ENCODE peak calls at places on chromosomes 2 and 18, in ten cellular contexts. K is fibroblast of mammary gland, R is psoas muscle, V is RWPE2, F is fibroblast of lung, D is upper lobe of right lung, T is astrocyte of the spinal cord, E is kidney epithelial cell, Z is foreskin fibroblast, Y is right lobe of liver. B is an unnamed sample.

GRCh38 chr2:226994775-226995174 is 158.9 kb downstream of the RHBDD1 start:
- DNase-seq in K (no peak), R (no peak), V (no peak), F (no peak), D (no peak), T (no peak), E (no peak), Z (no peak), Y (no peak), B (no peak)

GRCh38 chr2:101188683-101189405 is 37.7 kb upstream of the TBC1D8 start:
- DNase-seq in K (peak), R (no peak), V (no peak), F (peak), D (no peak), T (peak), E (no peak), Z (peak), Y (no peak), B (peak)

GRCh38 chr2:20052229-20052871 is 922 bp upstream of the LAPTM4A start:
- DNase-seq in K (peak), R (no peak), V (no peak), F (peak), D (no peak), T (no peak), E (no peak), Z (peak), Y (no peak), B (no peak)

GRCh38 chr2:105287692-105288091 is 41.8 kb downstream of the TGFBRAP1 start:
- DNase-seq in K (peak), R (no peak), V (no peak), F (peak), D (no peak), T (peak), E (no peak), Z (peak), Y (no peak), B (peak)

GRCh38 chr2:165573534-165574461 is 104.3 kb downstream of the CSRNP3 start:
- DNase-seq in K (peak), R (no peak), V (no peak), F (peak), D (peak), T (peak), E (peak), Z (no peak), Y (peak), B (peak)

GRCh38 chr2:167758292-167758691 is 489.1 kb downstream of the STK39 start:
- DNase-seq in K (no peak), R (no peak), V (no peak), F (no peak), D (no peak), T (no peak), E (no peak), Z (no peak), Y (no peak), B (no peak)

GRCh38 chr2:44494006-44494405 is 132.3 kb downstream of the CAMKMT start:
- DNase-seq in K (no peak), R (no peak), V (no peak), F (no peak), D (no peak), T (no peak), E (no peak), Z (no peak), Y (no peak), B (no peak)

GRCh38 chr2:15531095-15531854 is 29.9 kb downstream of the NBAS start:
- DNase-seq in K (no peak), R (no peak), V (no peak), F (no peak), D (no peak), T (no peak), E (no peak), Z (no peak), Y (no peak), B (no peak)

GRCh38 chr2:158214431-158214830 is 112.8 kb downstream of the UPP2 start:
- DNase-seq in K (peak), R (no peak), V (no peak), F (peak), D (no peak), T (peak), E (no peak), Z (peak), Y (no peak), B (no peak)

GRCh38 chr2:150476213-150476740 is 11.2 kb downstream of the RND3 start:
- DNase-seq in K (no peak), R (no peak), V (no peak), F (no peak), D (no peak), T (no peak), E (no peak), Z (peak), Y (no peak), B (no peak)

GRCh38 chr2:57376985-57377384 is 669.6 kb upstream of the VRK2 start:
- DNase-seq in K (peak), R (no peak), V (no peak), F (no peak), D (no peak), T (no peak), E (no peak), Z (peak), Y (no peak), B (no peak)

GRCh38 chr2:11270891-11271290 is 73.5 kb downstream of the ROCK2 start:
- DNase-seq in K (peak), R (no peak), V (no peak), F (peak), D (no peak), T (peak), E (peak), Z (peak), Y (no peak), B (no peak)

GRCh38 chr2:77397763-77398162 is 124.4 kb downstream of the LRRTM4 start:
- DNase-seq in K (no peak), R (no peak), V (no peak), F (no peak), D (no peak), T (no peak), E (peak), Z (no peak), Y (no peak), B (no peak)

GRCh38 chr18:50819727-50820378 is at the start of gene MRO:
- DNase-seq in K (peak), R (peak), V (peak), F (peak), D (peak), T (peak), E (no peak), Z (peak), Y (peak), B (peak)

GRCh38 chr2:162926907-162927306 is 88.3 kb upstream of the KCNH7 start:
- DNase-seq in K (no peak), R (no peak), V (no peak), F (peak), D (no peak), T (no peak), E (peak), Z (no peak), Y (no peak), B (no peak)

GRCh38 chr18:12307251-12307736 is 747 bp upstream of the TUBB6 start:
- DNase-seq in K (peak), R (peak), V (no peak), F (peak), D (no peak), T (peak), E (no peak), Z (peak), Y (no peak), B (peak)

GRCh38 chr2:224904390-224904789 is 137.9 kb downstream of the DOCK10 start:
- DNase-seq in K (peak), R (no peak), V (no peak), F (peak), D (no peak), T (peak), E (no peak), Z (peak), Y (no peak), B (no peak)

GRCh38 chr18:45962866-45963265 is 4.3 kb downstream of the EPG5 start:
- DNase-seq in K (peak), R (no peak), V (no peak), F (peak), D (no peak), T (peak), E (peak), Z (peak), Y (no peak), B (no peak)

GRCh38 chr2:239500915-239501630 is 100.3 kb upstream of the HDAC4 start:
- DNase-seq in K (no peak), R (no peak), V (no peak), F (no peak), D (no peak), T (no peak), E (no peak), Z (no peak), Y (no peak), B (no peak)

GRCh38 chr2:239093956-239094355 is 246.1 kb downstream of the TWIST2 start:
- DNase-seq in K (no peak), R (no peak), V (no peak), F (no peak), D (no peak), T (no peak), E (no peak), Z (peak), Y (no peak), B (no peak)

GRCh38 chr2:168660859-168661258 is 141.6 kb upstream of the NOSTRIN start:
- DNase-seq in K (no peak), R (no peak), V (no peak), F (no peak), D (no peak), T (no peak), E (no peak), Z (no peak), Y (no peak), B (no peak)

GRCh38 chr2:171403181-171403580 is 30.6 kb downstream of the METTL8 start:
- DNase-seq in K (peak), R (no peak), V (no peak), F (peak), D (no peak), T (peak), E (no peak), Z (peak), Y (no peak), B (no peak)

GRCh38 chr2:240320561-240321091 is 114.8 kb upstream of the GPC1 start:
- DNase-seq in K (no peak), R (no peak), V (no peak), F (peak), D (no peak), T (no peak), E (no peak), Z (no peak), Y (peak), B (no peak)

GRCh38 chr2:100959225-100959880 is 42.7 kb upstream of the RPL31 start:
- DNase-seq in K (peak), R (no peak), V (no peak), F (peak), D (no peak), T (no peak), E (no peak), Z (peak), Y (no peak), B (no peak)

GRCh38 chr2:112706170-112706664 is 14.6 kb upstream of the NT5DC4 start:
- DNase-seq in K (no peak), R (no peak), V (no peak), F (peak), D (no peak), T (peak), E (peak), Z (no peak), Y (peak), B (peak)

GRCh38 chr2:234989183-234989701 is 37.4 kb downstream of the SH3BP4 start:
- DNase-seq in K (peak), R (peak), V (peak), F (peak), D (peak), T (peak), E (no peak), Z (no peak), Y (peak), B (no peak)

GRCh38 chr18:80246656-80247402 is 485 bp downstream of the PARD6G start:
- DNase-seq in K (no peak), R (peak), V (no peak), F (peak), D (peak), T (no peak), E (no peak), Z (peak), Y (no peak), B (no peak)

GRCh38 chr18:80244956-80245730 is 2.2 kb downstream of the PARD6G start:
- DNase-seq in K (no peak), R (no peak), V (no peak), F (no peak), D (peak), T (no peak), E (no peak), Z (no peak), Y (no peak), B (no peak)

GRCh38 chr18:80244167-80244566 is 3.1 kb downstream of the PARD6G start:
- DNase-seq in K (no peak), R (no peak), V (no peak), F (no peak), D (no peak), T (no peak), E (no peak), Z (no peak), Y (no peak), B (no peak)

GRCh38 chr18:80247403-80247916 is at the start of gene PARD6G:
- DNase-seq in K (peak), R (peak), V (peak), F (peak), D (peak), T (peak), E (no peak), Z (peak), Y (peak), B (peak)

DNA sequence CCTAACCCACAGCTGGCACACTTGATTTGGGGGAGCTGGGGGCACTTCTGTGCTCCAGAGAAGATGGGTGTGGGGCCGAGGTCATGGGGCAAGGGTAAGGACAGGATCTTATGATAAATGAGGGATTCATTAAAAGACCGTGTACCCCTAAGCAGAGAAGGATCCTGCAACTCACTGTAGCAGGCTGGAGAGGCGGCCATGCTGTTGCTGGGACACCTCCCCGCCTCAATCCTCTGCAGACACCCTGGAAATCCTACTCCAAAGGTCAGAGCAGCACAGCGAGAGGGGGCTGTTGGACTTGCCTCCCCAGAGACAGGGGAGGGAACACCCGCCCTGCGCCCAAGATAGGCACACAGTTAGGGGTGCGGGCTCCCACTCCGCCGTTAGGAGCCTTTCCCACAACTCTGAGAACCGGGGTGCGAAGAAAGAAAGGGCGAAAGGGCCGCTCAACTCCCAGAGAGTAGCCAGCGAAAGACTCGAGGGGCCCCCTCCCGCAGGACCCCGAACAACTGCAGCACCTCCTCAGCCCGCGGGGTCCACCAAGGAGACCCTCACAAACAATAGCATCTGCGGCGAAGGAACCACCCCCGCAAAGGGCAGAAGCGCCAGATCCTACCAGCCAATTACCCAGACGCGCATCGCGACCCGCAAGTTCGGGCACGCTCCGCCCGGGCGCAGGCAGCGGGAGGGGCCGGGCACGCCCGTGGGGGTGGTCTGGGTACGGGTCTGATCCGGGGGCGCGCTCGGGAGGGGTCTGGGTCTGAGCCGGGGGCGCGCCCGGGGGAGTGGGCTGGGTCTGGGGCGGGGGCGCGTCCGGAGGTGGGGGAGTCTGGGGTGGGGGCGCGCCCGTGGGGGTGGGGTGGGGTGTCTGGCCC is 1.3 kb downstream of the PARD6G start:
- DNase-seq in K (no peak), R (no peak), V (peak), F (peak), D (no peak), T (no peak), E (no peak), Z (no peak), Y (no peak), B (no peak)
- H3K4me3 ChIP-seq in K (peak), R (peak), V (peak), F (no peak), D (peak), T (peak), E (peak), Z (peak), Y (peak), B (peak)

GRCh38 chr18:10012526-10012925 is 98.7 kb downstream of the VAPA start:
- DNase-seq in K (no peak), R (no peak), V (no peak), F (no peak), D (no peak), T (no peak), E (no peak), Z (no peak), Y (peak), B (no peak)

GRCh38 chr18:10017048-10017447 is 103.2 kb downstream of the VAPA start:
- DNase-seq in K (peak), R (no peak), V (no peak), F (peak), D (no peak), T (no peak), E (no peak), Z (no peak), Y (no peak), B (no peak)

GRCh38 chr18:10015288-10015701 is 101.5 kb downstream of the VAPA start:
- DNase-seq in K (peak), R (no peak), V (no peak), F (peak), D (no peak), T (peak), E (no peak), Z (peak), Y (peak), B (no peak)

GRCh38 chr18:10013621-10014543 is 100.1 kb downstream of the VAPA start:
- DNase-seq in K (no peak), R (no peak), V (no peak), F (no peak), D (no peak), T (no peak), E (no peak), Z (no peak), Y (peak), B (no peak)

DNA sequence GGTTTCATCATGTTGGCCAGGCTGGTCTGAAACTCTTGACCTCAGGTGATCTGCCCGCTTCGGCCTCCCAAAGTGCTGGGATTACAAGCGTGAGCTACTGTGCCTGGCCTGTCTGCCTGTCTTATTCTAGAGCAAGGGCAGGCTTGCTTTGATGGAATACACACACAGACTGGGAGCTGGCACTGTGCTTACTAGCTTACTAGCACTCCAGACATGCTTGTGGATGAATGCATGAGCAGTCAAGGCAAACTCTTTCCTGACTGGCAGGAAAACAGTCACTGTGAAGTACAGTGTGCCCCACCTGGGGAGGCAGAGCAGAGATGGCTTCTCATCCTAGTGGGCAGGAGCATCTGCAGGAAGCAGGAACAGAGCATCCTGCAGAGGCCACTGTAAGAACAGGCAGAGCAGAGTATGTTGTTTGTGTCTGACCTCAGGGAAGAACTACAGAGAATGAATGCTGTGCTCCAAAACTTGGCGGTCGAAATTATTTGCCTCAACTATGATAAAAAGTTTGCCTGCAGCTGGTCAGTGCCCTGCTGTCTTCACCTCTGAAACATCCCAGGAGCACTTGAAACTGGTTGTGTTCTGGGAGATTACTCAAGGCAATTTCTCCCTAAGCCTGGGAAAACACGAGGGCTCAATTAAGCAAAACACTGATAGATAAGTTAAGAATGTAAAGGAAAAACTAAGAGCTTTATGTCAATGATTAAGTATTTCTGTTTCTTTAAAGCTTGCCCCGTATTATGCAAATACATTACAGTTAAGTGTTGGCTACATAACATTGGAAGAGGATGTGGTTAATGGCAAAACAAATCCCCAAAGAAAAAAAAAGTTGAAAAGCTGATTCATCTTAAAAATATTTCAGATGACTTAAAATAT is 102.4 kb downstream of the VAPA start:
- DNase-seq in K (peak), R (no peak), V (no peak), F (peak), D (no peak), T (peak), E (peak), Z (peak), Y (peak), B (peak)
- TF ChIP-seq CTCF in K (peak), R (no peak), V (peak), F (peak), D (peak), T (peak), E (peak), Z (peak), Y (no peak), B (peak)

DNA sequence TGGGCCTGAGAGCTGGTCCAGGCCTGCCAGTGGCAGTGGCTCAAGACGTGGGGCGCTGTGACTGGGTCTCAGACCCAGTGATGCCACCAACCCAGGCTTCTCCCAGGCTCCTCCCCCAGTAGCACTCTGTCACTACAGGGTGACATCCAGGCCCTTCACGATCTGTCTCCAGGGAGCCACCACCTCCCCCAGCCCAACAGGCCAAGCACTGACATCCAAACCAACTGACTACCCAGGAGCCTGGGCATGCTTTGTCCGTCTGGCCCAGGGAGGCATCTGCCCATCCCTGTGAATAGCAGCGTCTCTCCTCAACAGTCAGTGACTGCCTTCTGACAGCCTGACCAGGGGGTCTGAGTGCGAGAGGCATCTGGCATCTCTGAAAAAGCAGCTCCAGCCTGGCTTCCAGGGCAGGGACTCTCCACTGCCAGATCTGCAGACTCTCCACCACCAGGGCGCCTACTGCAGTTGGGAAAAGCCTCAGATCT is 13.0 kb downstream of the TEX44 start:
- DNase-seq in K (no peak), R (peak), V (no peak), F (no peak), D (no peak), T (no peak), E (no peak), Z (no peak), Y (no peak), B (no peak)
- H3K4me3 ChIP-seq in K (no peak), R (peak), V (no peak), F (no peak), D (no peak), T (no peak), E (no peak), Z (no peak), Y (no peak), B (no peak)

GRCh38 chr2:188318161-188318749 is 26.6 kb downstream of the GULP1 start:
- DNase-seq in K (no peak), R (no peak), V (no peak), F (no peak), D (no peak), T (peak), E (no peak), Z (peak), Y (no peak), B (no peak)

GRCh38 chr2:188322569-188323531 is 31.2 kb downstream of the GULP1 start:
- DNase-seq in K (peak), R (no peak), V (no peak), F (peak), D (no peak), T (peak), E (no peak), Z (peak), Y (no peak), B (peak)

GRCh38 chr2:188320861-188321260 is 29.2 kb downstream of the GULP1 start:
- DNase-seq in K (no peak), R (no peak), V (no peak), F (no peak), D (no peak), T (no peak), E (no peak), Z (no peak), Y (no peak), B (no peak)

GRCh38 chr2:188316791-188317423 is 25.2 kb downstream of the GULP1 start:
- DNase-seq in K (no peak), R (no peak), V (no peak), F (no peak), D (no peak), T (no peak), E (no peak), Z (no peak), Y (no peak), B (no peak)

DNA sequence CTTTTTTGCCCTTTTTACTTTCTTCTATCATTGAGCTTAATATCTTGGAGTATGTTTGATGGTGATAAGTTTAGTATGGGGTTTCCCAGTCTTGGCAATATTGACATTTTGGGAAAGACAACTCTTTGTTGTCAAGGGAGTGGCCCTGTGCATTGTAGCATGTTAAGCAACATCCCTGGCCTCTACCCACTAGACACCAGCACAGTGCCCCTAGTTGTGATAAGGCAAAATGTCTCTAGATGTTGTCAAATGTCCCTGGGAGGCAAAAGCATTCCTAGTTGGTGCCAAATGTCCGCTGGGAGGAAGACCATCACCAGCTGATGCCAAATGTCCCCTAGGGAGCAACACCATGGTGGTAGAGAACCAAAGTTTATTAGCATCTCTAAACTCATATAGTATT is 28.2 kb downstream of the GULP1 start:
- DNase-seq in K (no peak), R (no peak), V (no peak), F (no peak), D (no peak), T (no peak), E (no peak), Z (no peak), Y (no peak), B (no peak)
- TF ChIP-seq CTCF in K (peak), R (no peak), V (no peak), F (no peak), D (no peak), T (no peak), E (no peak), Z (no peak), Y (no peak), B (no peak)